ENCODE peak calls at places on chromosomes 13 and 19, in six cellular contexts. P, G, H, O, Z and R are unnamed samples.

GRCh38 chr19:35671818-35672217 is 5.5 kb downstream of the UPK1A start:
- DNase-seq in P (no peak), G (no peak), H (no peak), O (no peak), Z (peak; percentile 87), R (no peak)

GRCh38 chr13:107585466-107585865 is 629.9 kb downstream of the LIG4 start:
- DNase-seq in P (no peak), G (peak; percentile 46), H (no peak), O (peak; percentile 44), Z (no peak), R (no peak)

GRCh38 chr13:99191900-99192399 is 8.7 kb upstream of the UBAC2 start:
- DNase-seq in P (peak; percentile 34), G (peak; percentile 74), H (no peak), O (peak; percentile 87), Z (no peak), R (no peak)

GRCh38 chr13:60797112-60797511 is 400.1 kb downstream of the TDRD3 start:
- DNase-seq in P (no peak), G (no peak), H (no peak), O (no peak), Z (no peak), R (no peak)

GRCh38 chr13:91313103-91313502 is 34.4 kb upstream of the MIR17HG start:
- DNase-seq in P (no peak), G (peak; percentile 1), H (no peak), O (peak; percentile 36), Z (peak; percentile 45), R (no peak)

GRCh38 chr13:45073809-45074208 is 46.5 kb upstream of the GTF2F2 start:
- DNase-seq in P (no peak), G (no peak), H (no peak), O (no peak), Z (no peak), R (no peak)

GRCh38 chr13:36438594-36439483 is 6.5 kb downstream of the CCNA1 start:
- DNase-seq in P (no peak), G (no peak), H (no peak), O (no peak), Z (no peak), R (no peak)

GRCh38 chr19:44741841-44742352 is 6.6 kb upstream of the BCL3 start:
- DNase-seq in P (peak; percentile 99), G (peak; percentile 100), H (peak; percentile 99), O (peak; percentile 100), Z (peak; percentile 84), R (no peak)

GRCh38 chr19:42487025-42487797 is 41.1 kb downstream of the CEACAM1 start:
- DNase-seq in P (no peak), G (no peak), H (no peak), O (no peak), Z (no peak), R (no peak)

GRCh38 chr13:41019578-41020347 is 647 bp upstream of the ELF1 start:
- DNase-seq in P (no peak), G (no peak), H (no peak), O (no peak), Z (no peak), R (no peak)

GRCh38 chr13:110312669-110313031 is 5.6 kb downstream of the COL4A2 start:
- DNase-seq in P (peak; percentile 59), G (peak; percentile 93), H (no peak), O (peak; percentile 43), Z (no peak), R (no peak)

GRCh38 chr19:34430738-34431625 is 2.8 kb downstream of the UBA2 start:
- DNase-seq in P (no peak), G (peak; percentile 68), H (no peak), O (peak; percentile 61), Z (peak; percentile 76), R (peak; percentile 73)

GRCh38 chr19:5150331-5150901 is 181.5 kb downstream of the KDM4B start:
- DNase-seq in P (no peak), G (no peak), H (peak; percentile 47), O (no peak), Z (no peak), R (no peak)

GRCh38 chr13:51865838-51866237 is 4.1 kb downstream of the CCDC70 start:
- DNase-seq in P (no peak), G (no peak), H (no peak), O (no peak), Z (no peak), R (no peak)

GRCh38 chr13:100392709-100393630 is 195.6 kb downstream of the GGACT start:
- DNase-seq in P (peak; percentile 95), G (peak; percentile 100), H (peak; percentile 86), O (peak; percentile 100), Z (peak; percentile 82), R (peak; percentile 72)

GRCh38 chr19:1511989-1512338 is 855 bp downstream of the ADAMTSL5 start:
- DNase-seq in P (no peak), G (no peak), H (no peak), O (no peak), Z (no peak), R (no peak)
- H3K4me3 ChIP-seq in P (no peak overlapping the region), G (no peak overlapping the region), H (no peak overlapping the region), O (peak overlapping the region; percentile 12), Z (peak overlapping the region; percentile 85), R (no peak overlapping the region)

GRCh38 chr19:8393871-8394250 is 3.7 kb downstream of the RAB11B start:
- DNase-seq in P (no peak), G (no peak), H (no peak), O (no peak), Z (no peak), R (no peak)

GRCh38 chr19:8396563-8397203 is 6.5 kb downstream of the RAB11B start:
- DNase-seq in P (no peak), G (peak; percentile 39), H (peak; percentile 76), O (peak; percentile 53), Z (peak; percentile 86), R (peak; percentile 62)

GRCh38 chr19:8397291-8397690 is 7.1 kb downstream of the RAB11B start:
- DNase-seq in P (no peak), G (no peak), H (no peak), O (no peak), Z (no peak), R (no peak)

GRCh38 chr19:8396185-8396562 is 6.0 kb downstream of the RAB11B start:
- DNase-seq in P (no peak), G (no peak), H (no peak), O (no peak), Z (no peak), R (no peak)

DNA sequence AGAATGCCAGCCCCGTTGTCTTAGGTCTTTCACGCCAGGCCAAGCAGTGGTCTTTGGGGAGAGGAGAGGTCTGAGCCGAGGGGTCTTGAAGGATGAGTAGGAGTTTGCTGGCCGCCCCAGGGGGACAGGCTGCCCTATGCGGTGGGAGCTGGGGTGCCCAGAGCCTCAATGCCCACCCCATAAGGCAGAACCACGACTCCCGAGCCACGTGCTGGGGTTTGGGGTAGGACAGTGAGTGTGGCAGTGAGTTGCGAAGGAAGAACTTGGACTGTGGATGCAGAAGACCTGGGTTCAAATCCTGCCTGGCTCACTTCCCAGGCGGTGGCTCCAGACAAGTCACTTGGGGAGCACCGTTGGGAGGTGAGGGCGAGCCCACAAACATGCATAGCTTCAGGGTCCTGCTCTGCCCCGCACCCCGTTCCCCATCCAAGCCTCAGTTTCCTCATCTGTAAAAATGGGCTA is 5.5 kb downstream of the RAB11B start:
- DNase-seq in P (no peak), G (no peak), H (no peak), O (no peak), Z (no peak), R (no peak)
- H3K4me1 ChIP-seq in P (peaks cover 79% of the 10 kb centered on the region), G (peaks cover 18% of the 10 kb centered on the region), H (no peaks in the 10 kb centered on the region), O (peaks cover 8% of the 10 kb centered on the region), Z (peaks cover 69% of the 10 kb centered on the region), R (peaks cover 25% of the 10 kb centered on the region)

GRCh38 chr19:38869836-38870607 is 8.1 kb downstream of the RINL start:
- DNase-seq in P (peak; percentile 82), G (peak; percentile 45), H (peak; percentile 90), O (peak; percentile 44), Z (no peak), R (peak; percentile 96)
- H3K27ac ChIP-seq in P (peak overlapping the region; percentile 27), G (no peak overlapping the region), H (no peak overlapping the region), O (no peak overlapping the region), Z (no peak overlapping the region), R (peak overlapping the region; percentile 81)

GRCh38 chr19:10643968-10644290 is 10.2 kb upstream of the ILF3 start:
- DNase-seq in P (no peak), G (no peak), H (no peak), O (no peak), Z (no peak), R (no peak)
- H3K4me3 ChIP-seq in P (no peak overlapping the region), G (no peak overlapping the region), H (no peak overlapping the region), O (no peak overlapping the region), Z (no peak overlapping the region), R (no peak overlapping the region)